ENCODE peak calls at places on chromosomes 11 and 22, in eight cellular contexts. I is right atrium auricular region, A is coronary artery, Y is astrocyte of the cerebellum, V is tibial artery, E is OCI-LY7, R is esophagus squamous epithelium, J is endodermal cell. U is an unnamed sample.
A peak's percentile ranks its signal among the peaks of the same experiment; 100 is the strongest.

GRCh38 chr22:21707677-21708076 is 27.9 kb downstream of the YPEL1 start:
- DNase-seq in Y (no peak), I (no peak), J (no peak), R (no peak), V (no peak), A (no peak), E (peak; percentile 74), U (no peak)

GRCh38 chr22:37244114-37244921 is at the start of gene RAC2:
- DNase-seq in A (no peak), J (peak; percentile 82), V (peak; percentile 79), I (peak; percentile 63), R (peak; percentile 47), Y (no peak), E (peak; percentile 95), U (no peak)

GRCh38 chr11:75810637-75811383 is 4.2 kb upstream of the UVRAG start:
- DNase-seq in V (no peak), I (no peak), J (no peak), Y (no peak), A (no peak), E (no peak), R (no peak), U (no peak)

GRCh38 chr11:64323373-64323772 is 5.5 kb downstream of the PRDX5 start:
- DNase-seq in V (no peak), I (no peak), E (no peak), R (no peak), J (no peak), Y (no peak), A (no peak), U (no peak)

GRCh38 chr11:77167111-77167626 is 39.1 kb downstream of the MYO7A start:
- DNase-seq in E (no peak), A (no peak), R (no peak), V (no peak), J (no peak), I (no peak), Y (no peak), U (no peak)

GRCh38 chr11:120875986-120876385 is 147.9 kb upstream of the TBCEL start:
- DNase-seq in R (no peak), V (no peak), J (no peak), I (no peak), Y (no peak), A (no peak), E (no peak), U (no peak)

GRCh38 chr22:19111140-19111539 is 11.1 kb downstream of the DGCR2 start:
- DNase-seq in E (no peak), Y (no peak), J (no peak), R (no peak), A (no peak), V (peak; percentile 13), I (no peak), U (no peak)

GRCh38 chr11:98143661-98144060 is 877.1 kb upstream of the CNTN5 start:
- DNase-seq in I (no peak), V (no peak), Y (no peak), E (no peak), R (no peak), J (no peak), A (no peak), U (no peak)

GRCh38 chr11:27783701-27784355 is 83.6 kb upstream of the BDNF start:
- DNase-seq in R (no peak), J (no peak), E (no peak), V (no peak), I (no peak), A (no peak), Y (no peak), U (no peak)

GRCh38 chr11:2521081-2521480 is 76.3 kb downstream of the KCNQ1 start:
- DNase-seq in I (no peak), R (no peak), A (no peak), Y (no peak), V (peak; percentile 35), J (peak; percentile 26), E (no peak), U (no peak)

GRCh38 chr11:110160016-110160415 is 66.8 kb downstream of the ZC3H12C start:
- DNase-seq in R (no peak), I (no peak), V (no peak), Y (no peak), J (no peak), A (no peak), E (no peak), U (no peak)

GRCh38 chr11:61728066-61728939 is 24.1 kb upstream of the MYRF start:
- DNase-seq in E (no peak), A (no peak), Y (no peak), V (no peak), I (no peak), R (no peak), J (no peak), U (peak; percentile 25)

GRCh38 chr11:61726775-61727174 is 25.7 kb upstream of the MYRF start:
- DNase-seq in A (no peak), R (no peak), I (no peak), Y (no peak), V (no peak), E (no peak), J (no peak), U (no peak)

GRCh38 chr11:61727401-61727811 is 25.0 kb upstream of the MYRF start:
- DNase-seq in A (no peak), I (no peak), Y (no peak), E (no peak), J (no peak), R (no peak), V (no peak), U (no peak)

GRCh38 chr11:61724437-61724836 is 28.0 kb upstream of the MYRF start:
- DNase-seq in E (no peak), J (no peak), R (no peak), Y (no peak), V (no peak), A (no peak), I (no peak), U (no peak)

DNA sequence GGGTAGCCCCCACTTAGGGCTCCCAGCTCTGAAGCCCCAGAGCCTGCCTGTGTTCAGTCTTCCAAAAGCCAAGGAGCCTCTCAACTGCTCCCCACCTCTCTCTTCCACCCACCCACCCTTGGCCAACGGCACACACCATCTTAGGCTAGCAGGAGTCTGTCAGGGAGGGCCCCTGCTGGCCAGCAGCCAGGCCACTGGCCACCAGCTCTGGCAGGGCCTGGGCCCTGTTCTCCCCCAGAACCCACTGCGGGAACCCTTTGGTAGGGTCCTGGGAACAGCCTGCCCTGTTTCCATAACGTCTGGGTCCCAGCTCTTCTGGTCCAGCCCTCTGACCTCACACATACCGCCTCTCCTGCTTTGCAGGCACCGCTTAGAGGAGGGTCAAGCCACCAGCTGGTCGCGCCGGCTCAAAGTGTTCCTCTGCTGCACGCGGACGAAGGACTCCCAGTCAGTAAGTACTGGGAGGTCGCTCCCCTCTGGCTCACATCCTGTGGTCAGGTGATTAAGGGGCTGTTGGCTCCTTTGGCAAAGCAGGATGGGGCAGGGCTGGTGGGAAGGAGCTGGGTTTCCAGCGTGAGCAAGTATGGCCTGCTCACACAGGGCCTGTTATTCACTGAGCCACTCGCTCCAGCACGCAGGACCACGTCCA is 26.7 kb upstream of the MYRF start:
- DNase-seq in E (no peak), A (no peak), I (no peak), V (no peak), Y (peak; percentile 42), J (no peak), R (no peak), U (no peak)
- TF ChIP-seq CTCF in E (no peak), A (no peak), I (no peak), V (no peak), Y (no peak), J (no peak), R (no peak), U (no peak)

GRCh38 chr11:103487113-103487512 is 377.9 kb downstream of the DYNC2H1 start:
- DNase-seq in V (no peak), I (no peak), Y (no peak), A (no peak), E (no peak), R (no peak), J (no peak), U (no peak)

GRCh38 chr11:103488021-103488420 is 378.8 kb downstream of the DYNC2H1 start:
- DNase-seq in J (no peak), V (no peak), Y (peak; percentile 63), E (no peak), I (no peak), R (no peak), A (no peak), U (no peak)

GRCh38 chr11:103494491-103494890 is 385.3 kb downstream of the DYNC2H1 start:
- DNase-seq in J (no peak), A (no peak), I (no peak), V (no peak), R (no peak), Y (no peak), E (no peak), U (no peak)

GRCh38 chr11:103488579-103488978 is 379.4 kb downstream of the DYNC2H1 start:
- DNase-seq in A (no peak), E (no peak), V (no peak), I (no peak), Y (no peak), J (no peak), R (no peak), U (no peak)

DNA sequence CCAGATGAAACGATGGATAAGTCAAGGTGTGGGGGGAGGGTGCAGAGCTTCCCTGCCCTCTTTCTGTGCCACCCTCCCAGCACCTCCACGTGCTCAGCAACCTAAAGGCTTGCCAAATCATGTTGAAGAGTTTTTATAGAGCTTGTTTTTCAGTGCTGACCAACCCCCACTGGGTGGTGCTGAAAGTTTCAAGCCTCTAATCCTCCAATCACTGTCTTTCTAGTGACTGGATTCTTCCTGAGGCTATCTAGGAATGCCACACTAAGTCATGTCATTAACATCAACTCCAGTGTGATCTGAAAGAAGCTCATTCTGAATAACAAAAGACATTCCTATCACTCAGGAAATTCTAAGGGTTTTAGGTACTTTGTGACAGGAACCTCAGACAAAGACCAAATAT is 382.6 kb downstream of the DYNC2H1 start:
- DNase-seq in J (peak; percentile 75), R (no peak), Y (no peak), E (no peak), A (no peak), I (no peak), V (no peak), U (no peak)
- TF ChIP-seq CTCF in J (no peak), R (no peak), Y (no peak), E (no peak), A (no peak), I (no peak), V (no peak), U (no peak)

GRCh38 chr11:32056445-32056844 is 34.4 kb upstream of the RCN1 start:
- DNase-seq in I (no peak), R (no peak), E (no peak), Y (peak; percentile 48), J (no peak), V (no peak), A (no peak), U (no peak)

GRCh38 chr11:32050256-32050655 is 40.6 kb upstream of the RCN1 start:
- DNase-seq in Y (no peak), E (no peak), J (no peak), V (no peak), A (no peak), R (no peak), I (no peak), U (no peak)

GRCh38 chr11:32053151-32053550 is 37.7 kb upstream of the RCN1 start:
- DNase-seq in V (no peak), Y (no peak), R (no peak), J (no peak), I (no peak), A (no peak), E (no peak), U (no peak)

GRCh38 chr11:32052218-32052617 is 38.7 kb upstream of the RCN1 start:
- DNase-seq in E (peak; percentile 42), I (peak; percentile 73), J (peak; percentile 73), A (peak; percentile 76), Y (peak; percentile 43), R (no peak), V (peak; percentile 68), U (no peak)
- TF ChIP-seq CTCF in E (peak; percentile 85), I (peak; percentile 85), J (peak; percentile 88), A (peak; percentile 50), Y (peak; percentile 73), R (peak; percentile 77), V (peak; percentile 81), U (peak; percentile 79)

GRCh38 chr11:132186699-132187098 is 816.3 kb downstream of the NTM start:
- DNase-seq in J (peak; percentile 75), R (no peak), V (no peak), Y (no peak), I (no peak), E (no peak), A (no peak), U (no peak)
- TF ChIP-seq CTCF in J (peak; percentile 77), R (no peak), V (no peak), Y (peak; percentile 19), I (peak; percentile 27), E (peak; percentile 60), A (no peak), U (no peak)